ENCODE peak calls at places on chromosomes 2 and 18, in eight cellular contexts. I is cardiac fibroblast, R is astrocyte, E is suprapubic skin, L is left ventricle myocardium inferior, H is thoracic aorta, S is heart left ventricle, K is astrocyte of the cerebellum. P is an unnamed sample.

GRCh38 chr2:57979158-57979557 is 67.4 kb upstream of the VRK2 start:
- DNase-seq in I (no peak), R (no peak), E (no peak), L (no peak), H (no peak), S (no peak), K (no peak), P (no peak)

GRCh38 chr2:138239902-138240595 is 261.5 kb upstream of the SPOPL start:
- DNase-seq in I (peak), R (peak), E (no peak), L (no peak), H (no peak), S (no peak), K (peak), P (peak)

GRCh38 chr2:40204268-40204667 is 247.6 kb downstream of the SLC8A1 start:
- DNase-seq in I (peak), R (peak), E (no peak), L (no peak), H (no peak), S (no peak), K (peak), P (peak)

GRCh38 chr2:211258646-211259335 is 702.4 kb downstream of the CPS1 start:
- DNase-seq in I (no peak), R (no peak), E (no peak), L (no peak), H (no peak), S (no peak), K (no peak), P (no peak)

GRCh38 chr18:30177056-30177455 is 865.5 kb downstream of the DSC3 start:
- DNase-seq in I (peak), R (peak), E (no peak), L (no peak), H (no peak), S (no peak), K (peak), P (peak)

GRCh38 chr2:30218814-30219213 is 12.5 kb upstream of the LBH start:
- DNase-seq in I (no peak), R (peak), E (peak), L (no peak), H (no peak), S (no peak), K (no peak), P (no peak)

GRCh38 chr2:44615950-44616518 is 254.3 kb downstream of the CAMKMT start:
- DNase-seq in I (no peak), R (no peak), E (no peak), L (no peak), H (no peak), S (no peak), K (no peak), P (no peak)

GRCh38 chr2:232901711-232902578 is 31.9 kb downstream of the SNORC start:
- DNase-seq in I (peak), R (peak), E (peak), L (no peak), H (no peak), S (no peak), K (peak), P (peak)

GRCh38 chr18:45107425-45107824 is 426.7 kb downstream of the SETBP1 start:
- DNase-seq in I (peak), R (peak), E (no peak), L (no peak), H (no peak), S (no peak), K (no peak), P (peak)

GRCh38 chr18:37889963-37890362 is 324.4 kb upstream of the CELF4 start:
- DNase-seq in I (no peak), R (no peak), E (no peak), L (no peak), H (no peak), S (no peak), K (no peak), P (no peak)

GRCh38 chr18:354456-354855 is 86.6 kb upstream of the THOC1 start:
- DNase-seq in I (no peak), R (no peak), E (no peak), L (no peak), H (no peak), S (no peak), K (no peak), P (no peak)

GRCh38 chr18:60146220-60146960 is 226.2 kb downstream of the MC4R start:
- DNase-seq in I (peak), R (peak), E (no peak), L (no peak), H (no peak), S (no peak), K (peak), P (peak)

GRCh38 chr2:43576983-43577892 is 18.6 kb downstream of the THADA start:
- DNase-seq in I (peak), R (peak), E (no peak), L (no peak), H (no peak), S (no peak), K (peak), P (peak)

GRCh38 chr2:43329637-43330036 is 103.2 kb upstream of the ZFP36L2 start:
- DNase-seq in I (no peak), R (no peak), E (no peak), L (no peak), H (no peak), S (no peak), K (no peak), P (no peak)

GRCh38 chr18:66994790-66995189 is 390.9 kb upstream of the CDH19 start:
- DNase-seq in I (no peak), R (no peak), E (no peak), L (no peak), H (no peak), S (no peak), K (no peak), P (no peak)

GRCh38 chr2:102245266-102246151 is 58.7 kb downstream of the IL1RL2 start:
- DNase-seq in I (peak), R (no peak), E (no peak), L (peak), H (no peak), S (peak), K (peak), P (peak)

GRCh38 chr2:27809761-27810241 is 38.3 kb downstream of the MRPL33 start:
- DNase-seq in I (peak), R (peak), E (no peak), L (no peak), H (no peak), S (no peak), K (peak), P (peak)

GRCh38 chr18:12441475-12442035 is 33.8 kb downstream of the PRELID3A start:
- DNase-seq in I (no peak), R (no peak), E (no peak), L (no peak), H (no peak), S (no peak), K (no peak), P (no peak)

GRCh38 chr18:51135361-51135760 is 62.1 kb downstream of the MEX3C start:
- DNase-seq in I (peak), R (peak), E (no peak), L (no peak), H (no peak), S (no peak), K (no peak), P (peak)

GRCh38 chr2:9178905-9179571 is 27.6 kb upstream of the ASAP2 start:
- DNase-seq in I (peak), R (peak), E (no peak), L (peak), H (peak), S (peak), K (peak), P (peak)

GRCh38 chr2:62794791-62795190 is 89.3 kb downstream of the EHBP1 start:
- DNase-seq in I (peak), R (peak), E (no peak), L (no peak), H (no peak), S (no peak), K (peak), P (peak)

GRCh38 chr18:58391932-58392331 is 237.0 kb downstream of the ALPK2 start:
- DNase-seq in I (no peak), R (no peak), E (peak), L (no peak), H (no peak), S (no peak), K (no peak), P (no peak)

GRCh38 chr2:136582631-136583205 is 182.6 kb upstream of the THSD7B start:
- DNase-seq in I (peak), R (no peak), E (no peak), L (no peak), H (no peak), S (no peak), K (no peak), P (peak)

GRCh38 chr2:238299803-238300202 is 11.4 kb upstream of the PER2 start:
- DNase-seq in I (no peak), R (no peak), E (no peak), L (no peak), H (no peak), S (no peak), K (no peak), P (no peak)

GRCh38 chr2:231671617-231672350 is 36.5 kb upstream of the PTMA start:
- DNase-seq in I (no peak), R (no peak), E (no peak), L (no peak), H (no peak), S (no peak), K (no peak), P (no peak)

GRCh38 chr2:204108301-204108700 is 171.7 kb downstream of the ICOS start:
- DNase-seq in I (peak), R (peak), E (no peak), L (no peak), H (no peak), S (no peak), K (no peak), P (peak)

GRCh38 chr18:4126939-4127338 is 328.2 kb downstream of the DLGAP1 start:
- DNase-seq in I (no peak), R (no peak), E (no peak), L (no peak), H (no peak), S (no peak), K (no peak), P (no peak)

GRCh38 chr2:44086639-44087036 is 82.0 kb upstream of the PPM1B start:
- DNase-seq in I (no peak), R (no peak), E (no peak), L (no peak), H (no peak), S (no peak), K (no peak), P (no peak)

GRCh38 chr2:29114841-29115609 is at the start of gene CLIP4:
- DNase-seq in I (peak), R (peak), E (no peak), L (peak), H (no peak), S (peak), K (no peak), P (peak)

GRCh38 chr2:29113891-29114321 is 1.3 kb upstream of the CLIP4 start:
- DNase-seq in I (peak), R (peak), E (peak), L (peak), H (no peak), S (peak), K (no peak), P (peak)

GRCh38 chr2:29115797-29116781 is 874 bp downstream of the CLIP4 start:
- DNase-seq in I (peak), R (peak), E (peak), L (peak), H (peak), S (peak), K (peak), P (peak)

GRCh38 chr2:29113027-29113686 is 2.1 kb upstream of the CLIP4 start:
- DNase-seq in I (peak), R (peak), E (no peak), L (no peak), H (no peak), S (no peak), K (no peak), P (peak)

DNA sequence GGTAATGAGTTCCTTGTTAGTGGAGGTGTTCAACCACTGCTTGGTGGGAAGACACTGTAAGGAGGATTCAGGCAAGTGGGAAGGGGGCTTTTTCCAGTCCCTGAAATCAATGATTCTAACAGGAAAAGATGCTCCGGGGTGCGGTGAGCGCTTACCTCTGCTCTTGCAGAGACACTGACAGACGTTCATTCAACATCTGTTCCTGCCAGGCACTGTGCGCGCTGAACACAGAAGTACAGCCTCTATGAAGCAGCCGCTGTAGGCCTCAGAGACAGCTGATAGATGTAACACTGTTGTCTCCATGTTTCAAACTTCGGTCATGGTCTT is 738 bp upstream of the CLIP4 start:
- DNase-seq in I (no peak), R (no peak), E (no peak), L (no peak), H (no peak), S (no peak), K (no peak), P (peak)
- H3K4me3 ChIP-seq in I (no peak), R (peak), E (peak), L (peak), H (peak), S (no peak), K (no peak), P (peak)

DNA sequence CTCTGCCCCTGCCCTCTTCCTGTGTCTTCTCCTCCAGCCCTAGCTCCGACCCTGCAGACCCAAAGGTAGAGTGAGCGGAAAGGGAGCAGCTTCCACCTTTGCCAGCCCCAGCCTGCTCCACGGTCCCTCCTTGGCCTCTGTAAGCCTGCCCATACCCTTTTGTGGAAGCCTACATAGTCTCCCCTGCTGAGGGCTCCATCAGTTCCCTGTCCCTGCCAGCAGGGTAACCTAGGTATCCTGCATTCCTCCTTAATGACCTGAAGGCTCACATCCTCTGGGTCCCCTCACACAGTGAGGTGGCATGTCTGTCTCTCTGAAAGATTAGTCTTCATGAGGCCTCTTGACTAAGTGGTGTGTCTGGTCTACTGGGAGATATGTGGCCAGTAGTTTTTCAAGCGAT is 20.5 kb upstream of the ACKR3 start:
- DNase-seq in I (no peak), R (no peak), E (no peak), L (no peak), H (no peak), S (no peak), K (no peak), P (no peak)
- TF ChIP-seq CTCF in I (no peak), R (no peak), E (no peak), L (no peak), H (no peak), S (no peak), K (no peak), P (no peak)

GRCh38 chr18:26489191-26489590 is 59.2 kb downstream of the KCTD1 start:
- DNase-seq in I (peak), R (no peak), E (no peak), L (no peak), H (no peak), S (no peak), K (no peak), P (no peak)
- H3K4me3 ChIP-seq in I (no peak), R (no peak), E (no peak), L (no peak), H (no peak), S (no peak), K (no peak), P (no peak)

GRCh38 chr2:200578778-200579177 is 7.0 kb upstream of the AOX1 start:
- DNase-seq in I (peak), R (no peak), E (no peak), L (no peak), H (no peak), S (no peak), K (no peak), P (peak)

GRCh38 chr2:200577000-200577399 is 8.8 kb upstream of the AOX1 start:
- DNase-seq in I (no peak), R (no peak), E (no peak), L (no peak), H (no peak), S (no peak), K (no peak), P (no peak)

DNA sequence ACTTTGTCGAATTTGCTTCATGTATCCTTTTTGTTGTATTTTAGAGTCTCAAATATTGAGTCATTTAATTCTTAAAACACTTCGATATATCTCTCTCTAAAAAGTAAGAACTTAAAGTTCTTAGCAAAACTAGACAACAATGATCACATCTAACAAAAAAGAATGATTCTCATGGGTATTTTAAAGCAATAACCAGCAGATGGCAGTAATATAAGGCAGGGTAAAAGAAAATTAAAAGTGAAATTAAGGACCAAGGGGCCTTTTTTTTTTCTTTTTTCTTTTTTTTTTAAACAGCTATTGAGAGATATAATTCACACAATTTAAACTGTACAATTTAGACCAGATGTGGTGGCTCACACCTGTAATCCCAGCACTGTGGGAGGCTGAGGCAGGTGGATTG is 9.9 kb upstream of the AOX1 start:
- DNase-seq in I (peak), R (no peak), E (no peak), L (no peak), H (no peak), S (no peak), K (no peak), P (peak)
- TF ChIP-seq CTCF in I (peak), R (peak), E (peak), L (peak), H (peak), S (peak), K (no peak), P (peak)

DNA sequence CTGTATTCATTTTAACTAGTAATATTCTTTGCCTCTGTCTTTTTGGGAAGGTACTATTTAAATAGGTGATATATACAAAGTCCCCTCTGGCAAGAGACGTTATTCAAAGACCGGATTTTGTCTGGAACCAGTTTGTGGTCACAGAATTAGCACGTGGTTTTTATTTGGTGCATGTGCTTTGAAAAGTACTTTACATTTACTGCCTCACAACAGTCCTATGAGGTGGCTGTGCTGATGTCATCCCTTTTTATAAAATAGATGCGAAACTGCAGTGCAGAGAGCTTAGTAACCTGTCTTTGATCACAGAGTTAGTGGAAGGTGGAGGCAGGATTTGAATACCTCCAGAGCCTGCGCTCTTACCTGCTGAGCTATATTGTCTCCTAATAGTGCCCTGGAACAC is 4.0 kb downstream of the LPIN1 start:
- DNase-seq in I (no peak), R (no peak), E (no peak), L (no peak), H (no peak), S (no peak), K (no peak), P (no peak)
- H3K4me3 ChIP-seq in I (no peak), R (no peak), E (no peak), L (no peak), H (no peak), S (no peak), K (no peak), P (no peak)

P was measured in choroid plexus epithelial cell.